ENCODE peak calls at places on chromosome 21, in four cellular contexts. One of them, this sample, is unnamed.

GRCh38 chr21:15480160-15480559 is 249.6 kb upstream of the USP25 start:
- DNase-seq in bronchial epithelial cell: no peak
- DNase-seq in MM.1S: no peak
- DNase-seq in heart left ventricle: no peak
- DNase-seq in this sample: no peak

GRCh38 chr21:14900058-14900457 is 164.7 kb downstream of the NRIP1 start:
- DNase-seq in bronchial epithelial cell: peak; percentile 80
- DNase-seq in MM.1S: no peak
- DNase-seq in heart left ventricle: no peak
- DNase-seq in this sample: no peak

GRCh38 chr21:15752763-15753407 is 23.1 kb downstream of the USP25 start:
- DNase-seq in bronchial epithelial cell: peak; percentile 58
- DNase-seq in MM.1S: no peak
- DNase-seq in heart left ventricle: no peak
- DNase-seq in this sample: no peak

GRCh38 chr21:25790122-25790951 is 55.6 kb downstream of the GABPA start:
- DNase-seq in bronchial epithelial cell: peak; percentile 42
- DNase-seq in MM.1S: peak; percentile 66
- DNase-seq in heart left ventricle: no peak
- DNase-seq in this sample: no peak

GRCh38 chr21:43792406-43792805 is 3.0 kb downstream of the RRP1 start:
- DNase-seq in bronchial epithelial cell: no peak
- DNase-seq in MM.1S: no peak
- DNase-seq in heart left ventricle: no peak
- DNase-seq in this sample: no peak

GRCh38 chr21:9739240-9739639 is 782.1 kb upstream of the TPTE start:
- DNase-seq in bronchial epithelial cell: no peak
- DNase-seq in MM.1S: no peak
- DNase-seq in heart left ventricle: no peak
- DNase-seq in this sample: no peak

GRCh38 chr21:15842565-15842880 is 112.7 kb downstream of the USP25 start:
- DNase-seq in bronchial epithelial cell: peak; percentile 52
- DNase-seq in MM.1S: no peak
- DNase-seq in heart left ventricle: no peak
- DNase-seq in this sample: no peak

GRCh38 chr21:39084979-39085729 is 98.1 kb downstream of the PSMG1 start:
- DNase-seq in bronchial epithelial cell: peak; percentile 32
- DNase-seq in MM.1S: no peak
- DNase-seq in heart left ventricle: no peak
- DNase-seq in this sample: peak; percentile 98

GRCh38 chr21:16534408-16535099 is 804.8 kb downstream of the USP25 start:
- DNase-seq in bronchial epithelial cell: peak; percentile 40
- DNase-seq in MM.1S: no peak
- DNase-seq in heart left ventricle: peak; percentile 83
- DNase-seq in this sample: peak; percentile 89

GRCh38 chr21:15592957-15593356 is 136.8 kb upstream of the USP25 start:
- DNase-seq in bronchial epithelial cell: peak; percentile 15
- DNase-seq in MM.1S: no peak
- DNase-seq in heart left ventricle: no peak
- DNase-seq in this sample: no peak

GRCh38 chr21:44752701-44753235 is 41.4 kb upstream of the TSPEAR start:
- DNase-seq in bronchial epithelial cell: peak; percentile 89
- DNase-seq in MM.1S: no peak
- DNase-seq in heart left ventricle: no peak
- DNase-seq in this sample: no peak

GRCh38 chr21:15837603-15838002 is 107.8 kb downstream of the USP25 start:
- DNase-seq in bronchial epithelial cell: no peak
- DNase-seq in MM.1S: no peak
- DNase-seq in heart left ventricle: no peak
- DNase-seq in this sample: peak; percentile 44

GRCh38 chr21:45105906-45106485 is 31.6 kb downstream of the ADARB1 start:
- DNase-seq in bronchial epithelial cell: no peak
- DNase-seq in MM.1S: no peak
- DNase-seq in heart left ventricle: no peak
- DNase-seq in this sample: no peak

GRCh38 chr21:16211339-16212303 is 481.8 kb downstream of the USP25 start:
- DNase-seq in bronchial epithelial cell: peak; percentile 56
- DNase-seq in MM.1S: no peak
- DNase-seq in heart left ventricle: no peak
- DNase-seq in this sample: no peak

GRCh38 chr21:44261191-44261631 is 486 bp downstream of the DNMT3L start:
- DNase-seq in bronchial epithelial cell: no peak
- DNase-seq in MM.1S: no peak
- DNase-seq in heart left ventricle: no peak
- DNase-seq in this sample: no peak

GRCh38 chr21:45078877-45079281 is 4.5 kb downstream of the ADARB1 start:
- DNase-seq in bronchial epithelial cell: peak; percentile 42
- DNase-seq in MM.1S: no peak
- DNase-seq in heart left ventricle: no peak
- DNase-seq in this sample: peak; percentile 8

GRCh38 chr21:44366586-44367211 is 13.3 kb downstream of the TRPM2 start:
- DNase-seq in bronchial epithelial cell: no peak
- DNase-seq in MM.1S: no peak
- DNase-seq in heart left ventricle: peak; percentile 11
- DNase-seq in this sample: no peak

DNA sequence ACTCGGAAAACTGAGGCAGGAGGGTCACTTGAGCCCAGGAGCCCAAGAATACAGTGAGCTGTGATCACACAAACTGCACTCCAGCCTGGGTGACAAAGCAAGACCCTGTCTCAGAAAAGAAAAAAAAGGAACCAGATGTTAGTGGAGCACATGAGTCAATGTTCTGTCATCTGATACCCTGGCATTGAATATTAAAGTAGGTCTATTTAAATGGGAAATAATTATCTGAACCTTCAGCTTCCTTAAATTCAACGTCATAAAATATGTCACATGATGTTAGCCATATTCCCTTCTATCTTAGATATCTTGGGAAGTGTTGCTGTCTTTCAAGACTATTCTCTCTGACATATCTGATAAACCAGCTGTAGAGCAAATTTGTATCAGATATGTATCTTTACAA is 47.3 kb downstream of the NCAM2 start:
- DNase-seq in bronchial epithelial cell: no peak
- DNase-seq in MM.1S: no peak
- DNase-seq in heart left ventricle: no peak
- DNase-seq in this sample: no peak
- H3K4me3 ChIP-seq in bronchial epithelial cell: no peak overlapping the region
- H3K4me3 ChIP-seq in MM.1S: no peak overlapping the region
- H3K4me3 ChIP-seq in heart left ventricle: no peak overlapping the region
- H3K4me3 ChIP-seq in this sample: no peak overlapping the region

DNA sequence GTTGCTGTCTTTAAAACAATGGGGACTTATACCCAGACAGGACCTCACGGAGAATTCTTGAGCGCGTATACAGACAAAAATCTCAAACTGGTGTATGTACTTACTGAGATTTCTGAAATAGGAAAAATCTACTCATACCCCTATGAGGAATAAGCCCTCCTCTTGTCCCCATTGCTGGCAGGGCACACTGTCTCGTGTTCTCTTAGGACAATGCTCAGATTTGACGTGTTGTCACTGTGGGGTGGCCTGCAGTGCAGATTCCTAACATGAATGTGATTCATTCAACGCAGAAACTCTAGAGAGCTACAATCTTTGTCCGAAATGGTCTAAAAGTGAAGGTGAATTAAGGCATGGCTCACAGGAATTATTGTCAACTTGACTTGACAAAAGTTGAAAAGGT is 31.1 kb upstream of the PDE9A start:
- DNase-seq in bronchial epithelial cell: no peak
- DNase-seq in MM.1S: no peak
- DNase-seq in heart left ventricle: no peak
- DNase-seq in this sample: no peak
- H3K27me3 ChIP-seq in bronchial epithelial cell: peaks cover 7% of the 10 kb centered on the region
- H3K27me3 ChIP-seq in MM.1S: peaks cover 98% of the 10 kb centered on the region
- H3K27me3 ChIP-seq in heart left ventricle: peaks cover 30% of the 10 kb centered on the region
- H3K27me3 ChIP-seq in this sample: peaks cover 3% of the 10 kb centered on the region

DNA sequence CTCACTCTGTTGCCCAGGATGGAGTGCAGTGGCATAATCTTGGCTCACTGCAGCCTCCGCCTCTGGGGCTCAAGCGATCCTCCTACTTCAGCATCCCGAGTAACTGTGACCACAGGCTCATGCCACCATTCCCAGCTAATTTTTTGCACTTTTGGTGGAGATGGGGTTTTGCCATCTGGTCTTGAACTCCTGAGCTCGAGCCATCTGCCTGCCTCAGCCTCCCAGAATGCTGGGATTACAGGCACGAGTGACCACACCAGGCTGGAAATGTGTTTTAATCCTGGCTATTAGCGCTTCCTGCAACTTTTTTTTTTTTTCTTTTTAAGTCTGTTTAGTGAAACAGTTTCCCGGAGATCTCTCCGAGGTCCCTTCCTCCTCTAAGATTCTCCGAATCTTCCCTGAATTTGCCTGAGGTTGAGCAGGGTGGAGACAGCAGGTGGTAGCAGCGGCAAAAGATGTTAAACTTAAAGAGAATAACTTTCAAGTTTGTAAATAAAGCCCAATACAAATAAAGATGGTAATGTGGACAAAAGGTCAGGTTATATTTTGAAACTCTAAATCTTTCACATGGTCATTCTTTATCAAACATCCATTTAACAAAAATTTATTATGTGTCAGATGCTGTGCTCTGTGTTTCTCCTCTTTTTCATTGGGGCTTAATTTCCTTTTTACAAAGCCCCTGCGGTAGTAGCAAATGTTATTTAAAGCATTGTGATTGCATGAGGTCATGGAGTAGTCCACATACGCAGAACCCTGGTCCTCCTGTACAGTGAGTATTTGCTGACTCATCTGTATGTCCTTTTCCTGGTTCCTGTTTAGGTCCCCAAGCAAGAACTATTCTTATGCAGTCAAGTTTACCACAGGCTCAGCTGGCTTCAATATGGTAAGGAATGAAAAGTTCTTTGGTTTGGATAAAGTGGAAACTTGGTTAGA is 119.1 kb downstream of the ITSN1 start:
- DNase-seq in bronchial epithelial cell: peak; percentile 95
- DNase-seq in MM.1S: peak; percentile 45
- DNase-seq in heart left ventricle: peak; percentile 32
- DNase-seq in this sample: peak; percentile 59
- H3K4me3 ChIP-seq in bronchial epithelial cell: no peak overlapping the region
- H3K4me3 ChIP-seq in MM.1S: no peak overlapping the region
- H3K4me3 ChIP-seq in heart left ventricle: peak overlapping the region; percentile 32
- H3K4me3 ChIP-seq in this sample: no peak overlapping the region

GRCh38 chr21:36709868-36710728 is 11.2 kb downstream of the SIM2 start:
- DNase-seq in bronchial epithelial cell: no peak
- DNase-seq in MM.1S: no peak
- DNase-seq in heart left ventricle: peak; percentile 8
- DNase-seq in this sample: no peak

GRCh38 chr21:36710729-36711048 is 11.8 kb downstream of the SIM2 start:
- DNase-seq in bronchial epithelial cell: no peak
- DNase-seq in MM.1S: no peak
- DNase-seq in heart left ventricle: peak; percentile 15
- DNase-seq in this sample: no peak

GRCh38 chr21:36716836-36717235 is 17.9 kb downstream of the SIM2 start:
- DNase-seq in bronchial epithelial cell: no peak
- DNase-seq in MM.1S: no peak
- DNase-seq in heart left ventricle: no peak
- DNase-seq in this sample: no peak

GRCh38 chr21:36716387-36716786 is 17.5 kb downstream of the SIM2 start:
- DNase-seq in bronchial epithelial cell: no peak
- DNase-seq in MM.1S: no peak
- DNase-seq in heart left ventricle: no peak
- DNase-seq in this sample: no peak

DNA sequence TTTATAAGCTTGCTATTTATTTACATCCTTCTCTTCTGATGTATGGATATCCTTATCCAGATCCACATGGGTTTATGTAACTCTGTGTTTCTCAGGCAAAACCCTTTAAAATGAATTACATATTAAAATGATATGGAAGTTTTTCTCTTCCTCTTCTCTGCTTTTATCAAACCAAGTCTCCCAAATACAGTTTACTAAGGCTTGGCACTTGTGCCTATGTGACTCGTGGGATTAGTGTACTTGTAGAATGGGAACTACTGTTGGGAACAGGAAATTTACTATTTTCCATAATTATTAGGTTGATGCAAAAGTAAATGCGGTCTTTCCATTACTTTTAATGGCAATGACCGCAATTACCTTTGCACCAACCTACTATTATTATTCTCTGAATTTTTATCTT is 14.8 kb downstream of the SIM2 start:
- DNase-seq in bronchial epithelial cell: no peak
- DNase-seq in MM.1S: no peak
- DNase-seq in heart left ventricle: no peak
- DNase-seq in this sample: no peak
- H3K27me3 ChIP-seq in bronchial epithelial cell: peaks cover 21% of the 10 kb centered on the region
- H3K27me3 ChIP-seq in MM.1S: peaks cover 10% of the 10 kb centered on the region
- H3K27me3 ChIP-seq in heart left ventricle: peaks cover 93% of the 10 kb centered on the region
- H3K27me3 ChIP-seq in this sample: peaks cover 36% of the 10 kb centered on the region

GRCh38 chr21:40577285-40578043 is 269.5 kb downstream of the DSCAM start:
- DNase-seq in bronchial epithelial cell: no peak
- DNase-seq in MM.1S: no peak
- DNase-seq in heart left ventricle: no peak
- DNase-seq in this sample: no peak

DNA sequence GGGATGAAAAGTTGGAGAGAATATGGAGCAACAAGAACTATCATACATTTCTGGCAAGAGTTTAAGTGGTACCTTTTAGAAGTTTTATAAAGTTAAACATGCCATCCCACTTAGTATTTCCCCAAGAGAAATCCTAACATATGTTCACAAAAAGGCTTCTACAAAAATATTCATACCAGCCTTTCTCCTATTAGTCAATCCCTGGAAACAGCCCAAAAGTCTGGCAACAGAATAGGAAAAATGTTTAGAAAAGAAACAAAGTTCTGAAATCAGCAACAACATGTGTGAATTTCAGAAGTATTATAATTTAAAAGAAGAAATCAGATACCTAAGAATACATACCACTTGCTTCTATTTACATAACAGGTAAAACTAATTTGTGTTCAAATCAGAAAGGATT is 271.0 kb downstream of the DSCAM start:
- DNase-seq in bronchial epithelial cell: no peak
- DNase-seq in MM.1S: no peak
- DNase-seq in heart left ventricle: no peak
- DNase-seq in this sample: no peak
- H3K4me3 ChIP-seq in bronchial epithelial cell: no peak overlapping the region
- H3K4me3 ChIP-seq in MM.1S: no peak overlapping the region
- H3K4me3 ChIP-seq in heart left ventricle: no peak overlapping the region
- H3K4me3 ChIP-seq in this sample: no peak overlapping the region

GRCh38 chr21:31957631-31958030 is 84.8 kb downstream of the HUNK start:
- DNase-seq in bronchial epithelial cell: no peak
- DNase-seq in MM.1S: no peak
- DNase-seq in heart left ventricle: no peak
- DNase-seq in this sample: no peak

GRCh38 chr21:31948681-31949080 is 75.9 kb downstream of the HUNK start:
- DNase-seq in bronchial epithelial cell: no peak
- DNase-seq in MM.1S: no peak
- DNase-seq in heart left ventricle: no peak
- DNase-seq in this sample: no peak

DNA sequence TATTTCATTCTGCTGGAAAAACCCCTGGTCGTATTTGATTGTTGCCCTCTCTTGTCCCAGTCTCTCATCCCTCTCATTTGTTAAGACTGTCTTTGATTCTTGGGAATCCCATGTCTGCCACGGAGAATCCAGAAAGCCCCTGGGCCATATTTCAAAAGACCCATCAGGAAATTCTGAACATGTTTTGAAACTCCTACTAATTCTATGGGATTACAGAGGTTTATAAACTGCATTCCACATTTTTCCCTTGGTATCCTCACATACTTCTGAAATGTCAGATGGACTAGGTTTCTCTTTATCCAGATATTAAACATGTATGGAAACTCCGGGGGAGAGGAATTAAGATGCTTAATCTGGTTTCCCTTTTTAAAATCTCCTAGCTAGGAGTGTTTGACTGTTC is 80.0 kb downstream of the HUNK start:
- DNase-seq in bronchial epithelial cell: no peak
- DNase-seq in MM.1S: no peak
- DNase-seq in heart left ventricle: no peak
- DNase-seq in this sample: no peak
- H3K27me3 ChIP-seq in bronchial epithelial cell: no peaks in the 10 kb centered on the region
- H3K27me3 ChIP-seq in MM.1S: no peaks in the 10 kb centered on the region
- H3K27me3 ChIP-seq in heart left ventricle: no peaks in the 10 kb centered on the region
- H3K27me3 ChIP-seq in this sample: no peaks in the 10 kb centered on the region

GRCh38 chr21:17745086-17745485 is 74.1 kb downstream of the C21orf91 start:
- DNase-seq in bronchial epithelial cell: no peak
- DNase-seq in MM.1S: no peak
- DNase-seq in heart left ventricle: no peak
- DNase-seq in this sample: no peak
- H3K4me3 ChIP-seq in bronchial epithelial cell: no peak overlapping the region
- H3K4me3 ChIP-seq in MM.1S: no peak overlapping the region
- H3K4me3 ChIP-seq in heart left ventricle: no peak overlapping the region
- H3K4me3 ChIP-seq in this sample: no peak overlapping the region

This sample was measured in thyroid gland.